ENCODE peak calls at places on chromosomes 4 and X, in five cellular contexts. O is SK-N-SH, Q is HCT116, W is K562, K is GM12878. C is an unnamed sample.

GRCh38 chrX:11137543-11138139 is 26.5 kb downstream of the HCCS start:
- DNase-seq in O (peak; percentile 39), Q (peak; percentile 13), W (no peak), K (no peak), C (no peak)

GRCh38 chr4:124806403-124806802 is 93.9 kb upstream of the ANKRD50 start:
- DNase-seq in O (no peak), Q (no peak), W (no peak), K (no peak), C (no peak)

GRCh38 chrX:817759-818158 is 187.2 kb downstream of the SHOX start:
- DNase-seq in O (no peak), Q (no peak), W (no peak), K (no peak), C (no peak)

GRCh38 chrX:99857455-99857854 is 552.6 kb downstream of the PCDH19 start:
- DNase-seq in O (peak; percentile 1), Q (no peak), W (no peak), K (no peak), C (no peak)

GRCh38 chr4:20944451-20944850 is 244.2 kb downstream of the PACRGL start:
- DNase-seq in O (no peak), Q (no peak), W (no peak), K (no peak), C (no peak)

GRCh38 chrX:70826715-70827114 is 81.8 kb downstream of the TEX11 start:
- DNase-seq in O (no peak), Q (no peak), W (no peak), K (no peak), C (no peak)

GRCh38 chr4:29309050-29309449 is 1411.1 kb upstream of the PCDH7 start:
- DNase-seq in O (no peak), Q (no peak), W (no peak), K (no peak), C (no peak)

GRCh38 chrX:118883994-118884393 is 60.4 kb downstream of the ZCCHC12 start:
- DNase-seq in O (no peak), Q (no peak), W (peak; percentile 9), K (no peak), C (no peak)

GRCh38 chr4:11525085-11525484 is 96.4 kb upstream of the HS3ST1 start:
- DNase-seq in O (no peak), Q (no peak), W (no peak), K (no peak), C (no peak)

GRCh38 chrX:111410451-111410850 is 1.5 kb downstream of the DCX start:
- DNase-seq in O (peak; percentile 17), Q (no peak), W (no peak), K (no peak), C (no peak)

GRCh38 chr4:40586729-40587128 is 42.9 kb downstream of the RBM47 start:
- DNase-seq in O (no peak), Q (no peak), W (no peak), K (no peak), C (no peak)

GRCh38 chrX:133258481-133258880 is 40.3 kb upstream of the TFDP3 start:
- DNase-seq in O (no peak), Q (no peak), W (no peak), K (no peak), C (no peak)

GRCh38 chr4:67892905-67893304 is 9.1 kb upstream of the TMPRSS11D start:
- DNase-seq in O (no peak), Q (no peak), W (no peak), K (no peak), C (peak; percentile 4)

GRCh38 chr4:26058537-26058936 is 144.5 kb downstream of the SMIM20 start:
- DNase-seq in O (peak; percentile 69), Q (no peak), W (no peak), K (peak; percentile 32), C (no peak)

GRCh38 chrX:15598031-15598430 is 2.7 kb downstream of the ACE2 start:
- DNase-seq in O (no peak), Q (no peak), W (no peak), K (no peak), C (no peak)

GRCh38 chr4:87566276-87566675 is 37.1 kb upstream of the SPARCL1 start:
- DNase-seq in O (no peak), Q (no peak), W (no peak), K (no peak), C (no peak)

GRCh38 chr4:95546866-95547707 is 1.7 kb downstream of the UNC5C start:
- DNase-seq in O (peak; percentile 47), Q (no peak), W (no peak), K (no peak), C (no peak)

GRCh38 chr4:122652379-122652778 is 31.5 kb upstream of the IL21 start:
- DNase-seq in O (peak; percentile 33), Q (peak; percentile 60), W (peak; percentile 44), K (no peak), C (no peak)

GRCh38 chrX:153459976-153460375 is 10.4 kb downstream of the HAUS7 start:
- DNase-seq in O (no peak), Q (no peak), W (no peak), K (no peak), C (no peak)

GRCh38 chrX:69062493-69062892 is 102.8 kb downstream of the PJA1 start:
- DNase-seq in O (no peak), Q (no peak), W (no peak), K (no peak), C (no peak)

GRCh38 chrX:129759576-129760061 is 20.1 kb upstream of the SASH3 start:
- DNase-seq in O (no peak), Q (no peak), W (peak; percentile 38), K (no peak), C (peak; percentile 5)

DNA sequence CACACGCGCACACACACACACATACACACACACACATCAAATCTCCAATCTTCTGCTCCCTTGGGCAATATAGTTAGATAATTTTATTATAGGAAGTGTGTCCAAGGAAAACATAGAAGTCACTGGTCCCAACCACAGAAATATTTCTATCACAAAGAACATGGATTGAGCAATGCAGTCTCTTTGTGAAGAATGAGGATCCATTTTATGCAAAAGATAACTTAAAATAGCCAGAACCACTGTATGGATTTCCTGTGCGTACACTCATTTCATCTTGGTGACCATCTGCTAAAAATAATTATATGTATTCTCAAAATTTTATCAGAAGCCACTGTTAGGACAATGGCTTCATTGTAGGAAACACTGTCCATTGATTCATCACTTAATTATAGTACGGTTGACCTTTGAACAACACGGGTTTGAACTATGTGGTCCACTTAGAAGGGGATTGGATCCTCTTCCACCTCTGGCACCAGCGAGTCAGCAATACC is 169.6 kb upstream of the MXRA5 start:
- DNase-seq in O (no peak), Q (no peak), W (no peak), K (no peak), C (no peak)
- TF ChIP-seq JUND in O (no peak), Q (no peak), W (no peak), K (no peak), C (no peak)

GRCh38 chr4:3211866-3212265 is 37.1 kb upstream of the MSANTD1 start:
- DNase-seq in O (no peak), Q (no peak), W (no peak), K (no peak), C (no peak)

GRCh38 chr4:3212391-3213100 is 36.4 kb upstream of the MSANTD1 start:
- DNase-seq in O (no peak), Q (no peak), W (no peak), K (no peak), C (no peak)

GRCh38 chr4:3213101-3213416 is 35.9 kb upstream of the MSANTD1 start:
- DNase-seq in O (no peak), Q (no peak), W (no peak), K (no peak), C (no peak)

GRCh38 chr4:3215256-3215655 is 33.7 kb upstream of the MSANTD1 start:
- DNase-seq in O (no peak), Q (no peak), W (no peak), K (no peak), C (peak; percentile 45)

GRCh38 chr4:3213661-3214250 is 35.2 kb upstream of the MSANTD1 start:
- DNase-seq in O (no peak), Q (no peak), W (no peak), K (no peak), C (no peak)
- TF ChIP-seq JUND in O (no peak), Q (no peak), W (no peak), K (no peak), C (no peak)

GRCh38 chrX:136268051-136269048 is 17.1 kb upstream of the MAP7D3 start:
- DNase-seq in O (peak; percentile 48), Q (peak; percentile 7), W (peak; percentile 27), K (no peak), C (peak; percentile 27)
- TF ChIP-seq JUND in O (no peak), Q (no peak), W (no peak), K (no peak), C (no peak)

DNA sequence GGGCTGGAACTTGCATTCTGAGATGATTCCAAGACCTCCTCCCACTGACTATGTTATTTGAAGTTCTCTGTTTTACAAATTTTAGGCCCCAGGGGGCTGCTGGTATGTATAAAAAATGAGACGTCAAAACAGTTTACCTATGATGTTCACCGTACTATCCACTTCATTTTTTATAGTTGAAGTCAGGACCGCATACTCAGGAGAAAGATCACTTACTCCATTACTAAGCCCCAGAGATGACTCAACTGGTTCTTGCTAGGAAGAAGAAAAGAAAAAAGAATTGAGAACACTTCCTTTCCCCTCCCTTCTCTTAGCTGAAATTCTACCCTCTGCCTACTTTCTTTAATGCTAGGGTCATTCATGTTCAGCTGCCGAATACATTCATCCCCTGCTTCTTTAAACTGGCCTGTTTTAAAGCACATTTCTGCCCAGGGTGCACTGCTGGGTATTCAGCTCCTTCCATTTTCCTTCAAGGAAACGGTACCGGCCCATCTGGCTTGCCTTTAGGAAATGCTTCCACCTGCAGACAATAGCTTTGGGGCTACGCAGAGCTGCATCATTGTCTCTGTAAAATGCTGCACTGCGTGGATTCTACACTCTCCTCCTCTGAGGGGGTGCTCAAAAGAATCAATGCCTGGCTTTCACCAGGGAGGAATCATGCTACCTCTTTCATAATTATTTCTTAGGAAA is 66.2 kb downstream of the IRF2 start:
- DNase-seq in O (no peak), Q (no peak), W (no peak), K (no peak), C (no peak)
- TF ChIP-seq JUND in O (peak; percentile 79), Q (no peak), W (no peak), K (no peak), C (no peak)

DNA sequence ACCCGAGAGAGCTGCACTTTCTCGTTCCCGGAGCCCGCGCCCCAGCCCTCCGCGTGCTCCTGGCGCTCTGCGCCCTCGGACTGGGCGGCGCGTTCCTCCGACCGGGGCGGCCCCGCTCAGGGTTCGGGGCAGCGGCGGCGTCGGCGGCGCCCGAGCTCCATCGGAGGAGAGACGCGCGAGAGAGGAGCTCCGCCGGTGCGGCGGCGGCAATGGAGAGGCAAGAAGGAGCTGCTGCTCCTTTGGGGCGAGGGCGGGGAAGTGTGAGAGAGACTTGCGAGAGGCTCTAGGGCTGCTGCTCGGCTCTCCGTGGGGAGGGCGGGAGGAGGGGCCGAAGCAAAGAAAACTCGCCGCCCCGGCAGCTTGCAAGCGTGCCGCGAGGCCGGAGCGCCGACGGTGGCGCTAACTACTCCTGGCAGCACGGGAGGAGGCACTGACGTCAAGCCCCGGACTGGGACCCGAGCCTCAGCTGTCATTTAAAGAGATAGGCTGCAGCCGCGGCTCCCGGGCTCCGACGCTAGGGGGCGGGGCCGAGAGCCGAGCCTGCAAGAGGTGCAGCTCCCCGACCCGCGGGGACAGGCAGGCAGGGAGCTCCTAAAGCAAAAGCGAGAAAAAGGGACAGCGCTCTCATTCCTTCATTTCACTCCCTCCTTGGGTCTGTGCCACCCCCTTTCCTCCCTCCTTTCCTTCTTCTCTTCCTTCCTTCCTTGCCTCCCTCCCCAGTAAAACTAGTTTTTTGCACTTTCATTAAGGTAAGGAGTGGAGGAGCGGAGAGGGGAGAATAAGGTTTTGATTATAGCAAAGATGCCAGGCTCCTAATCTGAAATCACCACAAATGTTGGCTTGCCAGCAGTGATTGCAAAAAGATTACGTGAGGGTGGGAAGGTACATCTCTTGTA is at the start of gene KCTD8:
- DNase-seq in O (peak; percentile 88), Q (no peak), W (peak; percentile 46), K (peak; percentile 1), C (peak; percentile 87)
- TF ChIP-seq JUND in O (no peak), Q (no peak), W (no peak), K (no peak), C (no peak)

GRCh38 chr4:53490965-53491622 is 100.2 kb downstream of the LNX1 start:
- DNase-seq in O (peak; percentile 50), Q (peak; percentile 27), W (peak; percentile 52), K (no peak), C (peak; percentile 13)
- TF ChIP-seq JUND in O (no peak), Q (no peak), W (no peak), K (no peak), C (no peak)